ENCODE peak calls at places on chromosomes 16 and 17, in five cellular contexts. C is Kasumi-1; B is fibroblast of pulmonary artery; I is stimulated activated CD4-positive, alpha-beta T cell treated with anti-CD3 and anti-CD28 coated beads, Interleukin-1b, Interleukin-23, amount 100 ng/mL, for 1 hour; O is posterior cingulate gyrus. F is an unnamed sample.

GRCh38 chr17:63140255-63140654 is 174.2 kb downstream of the TANC2 start:
- DNase-seq in C (peak; percentile 79), B (peak; percentile 48), I (no peak), O (no peak), F (peak; percentile 19)

GRCh38 chr16:63289834-63290460 is 1253.7 kb upstream of the CDH8 start:
- DNase-seq in C (peak; percentile 57), B (peak; percentile 27), I (no peak), O (no peak), F (peak; percentile 65)

GRCh38 chr16:13923703-13924298 is 3.8 kb downstream of the ERCC4 start:
- DNase-seq in C (peak; percentile 60), B (peak; percentile 81), I (no peak), O (no peak), F (peak; percentile 54)

GRCh38 chr16:57998484-57998883 is 2.0 kb downstream of the ZNF319 start:
- DNase-seq in C (peak; percentile 54), B (peak; percentile 38), I (no peak), O (no peak), F (no peak)

GRCh38 chr17:3886776-3887175 is 6.1 kb downstream of the CAMKK1 start:
- DNase-seq in C (no peak), B (no peak), I (no peak), O (no peak), F (no peak)

GRCh38 chr17:32116937-32117336 is 25.4 kb upstream of the RHOT1 start:
- DNase-seq in C (no peak), B (no peak), I (no peak), O (no peak), F (no peak)

GRCh38 chr17:63961355-63962207 is 11.1 kb downstream of the SCN4A start:
- DNase-seq in C (no peak), B (peak; percentile 68), I (no peak), O (no peak), F (peak; percentile 32)

GRCh38 chr16:50674831-50675230 is 6.3 kb downstream of the SNX20 start:
- DNase-seq in C (no peak), B (no peak), I (no peak), O (no peak), F (no peak)

GRCh38 chr16:84559311-84559932 is 55.0 kb upstream of the MEAK7 start:
- DNase-seq in C (no peak), B (no peak), I (no peak), O (no peak), F (no peak)

GRCh38 chr17:17141860-17142552 is 64.1 kb downstream of the PLD6 start:
- DNase-seq in C (peak; percentile 27), B (peak; percentile 67), I (no peak), O (peak; percentile 81), F (no peak)

GRCh38 chr16:12901204-12901596 is 198 bp upstream of the SHISA9 start:
- DNase-seq in C (no peak), B (no peak), I (no peak), O (peak; percentile 64), F (no peak)

GRCh38 chr17:50470451-50470850 is 1.8 kb upstream of the CHAD start:
- DNase-seq in C (no peak), B (no peak), I (no peak), O (no peak), F (no peak)

GRCh38 chr17:70405492-70406220 is 236.3 kb downstream of the KCNJ2 start:
- DNase-seq in C (no peak), B (peak; percentile 88), I (no peak), O (no peak), F (peak; percentile 43)

GRCh38 chr17:44387773-44388172 is 1.7 kb downstream of the ITGA2B start:
- DNase-seq in C (no peak), B (no peak), I (no peak), O (no peak), F (no peak)

GRCh38 chr17:39212841-39213480 is 12.8 kb downstream of the STAC2 start:
- DNase-seq in C (no peak), B (no peak), I (no peak), O (no peak), F (no peak)

GRCh38 chr17:49969134-49969759 is at the start of gene DLX4:
- DNase-seq in C (no peak), B (no peak), I (no peak), O (no peak), F (no peak)

GRCh38 chr16:58087209-58087913 is 41.8 kb downstream of the CFAP20 start:
- DNase-seq in C (no peak), B (no peak), I (no peak), O (no peak), F (no peak)

GRCh38 chr16:3769013-3769412 is 51.7 kb upstream of the TRAP1 start:
- DNase-seq in C (no peak), B (no peak), I (no peak), O (no peak), F (no peak)

GRCh38 chr16:23357761-23358290 is 55.7 kb downstream of the SCNN1B start:
- DNase-seq in C (no peak), B (no peak), I (no peak), O (no peak), F (no peak)

GRCh38 chr17:28221751-28222414 is 97.1 kb upstream of the TMEM97 start:
- DNase-seq in C (no peak), B (no peak), I (no peak), O (no peak), F (no peak)

GRCh38 chr17:1162116-1162855 is 17.5 kb downstream of the ABR start:
- DNase-seq in C (no peak), B (no peak), I (no peak), O (no peak), F (no peak)

GRCh38 chr16:6753553-6753952 is 579.1 kb upstream of the RBFOX1 start:
- DNase-seq in C (no peak), B (no peak), I (no peak), O (no peak), F (no peak)

GRCh38 chr17:72460711-72461110 is 339.9 kb downstream of the SOX9 start:
- DNase-seq in C (no peak), B (no peak), I (no peak), O (no peak), F (no peak)

GRCh38 chr17:6085812-6086211 is 15.6 kb downstream of the WSCD1 start:
- DNase-seq in C (no peak), B (no peak), I (no peak), O (no peak), F (no peak)

GRCh38 chr16:65415460-65415859 is 293.6 kb upstream of the CDH11 start:
- DNase-seq in C (no peak), B (no peak), I (no peak), O (no peak), F (no peak)

GRCh38 chr17:4074831-4075495 is 67.9 kb downstream of the ZZEF1 start:
- DNase-seq in C (peak; percentile 47), B (peak; percentile 67), I (no peak), O (no peak), F (peak; percentile 28)

GRCh38 chr17:75183999-75184884 is 1.5 kb upstream of the SUMO2 start:
- DNase-seq in C (no peak), B (no peak), I (no peak), O (no peak), F (no peak)

GRCh38 chr16:50012182-50012581 is 12.8 kb upstream of the CNEP1R1 start:
- DNase-seq in C (no peak), B (no peak), I (no peak), O (no peak), F (no peak)

GRCh38 chr17:28174352-28175046 is 132.0 kb downstream of the NLK start:
- DNase-seq in C (peak; percentile 16), B (no peak), I (no peak), O (no peak), F (no peak)

GRCh38 chr16:56610017-56610608 is 1.7 kb downstream of the MT2A start:
- DNase-seq in C (peak; percentile 73), B (peak; percentile 95), I (peak; percentile 55), O (no peak), F (peak; percentile 11)

GRCh38 chr17:41054025-41054424 is 1.0 kb downstream of the KRTAP2-2 start:
- DNase-seq in C (no peak), B (no peak), I (no peak), O (no peak), F (no peak)

GRCh38 chr17:78154903-78155811 is 9.0 kb downstream of the C17orf99 start:
- DNase-seq in C (peak; percentile 85), B (no peak), I (no peak), O (no peak), F (no peak)

F was measured in HT-29.